ENCODE peak calls at places on chromosomes 3 and 15, in six cellular contexts. D, Z, Q, M, F and H are unnamed samples. For H3K4me1, the result is how much of the 10 kb centered on the place peaks cover.

GRCh38 chr15:33506781-33507180 is 196.0 kb downstream of the RYR3 start:
- DNase-seq in D (no peak), Z (no peak), Q (no peak), M (no peak), F (no peak), H (no peak)

GRCh38 chr3:154970796-154971195 is 109.3 kb upstream of the MME start:
- DNase-seq in D (peak), Z (no peak), Q (no peak), M (no peak), F (no peak), H (no peak)

GRCh38 chr3:4303187-4304123 is at the start of gene SETMAR:
- DNase-seq in D (peak), Z (peak), Q (peak), M (peak), F (peak), H (peak)

GRCh38 chr3:72810659-72811434 is 37.4 kb downstream of the SHQ1 start:
- DNase-seq in D (no peak), Z (no peak), Q (no peak), M (no peak), F (no peak), H (no peak)

GRCh38 chr3:174206607-174207192 is 652.4 kb upstream of the NAALADL2 start:
- DNase-seq in D (no peak), Z (no peak), Q (no peak), M (no peak), F (no peak), H (no peak)

GRCh38 chr3:27360113-27361078 is 8.8 kb downstream of the NEK10 start:
- DNase-seq in D (peak), Z (peak), Q (peak), M (no peak), F (peak), H (no peak)

GRCh38 chr15:54280726-54281125 is 302.5 kb downstream of the UNC13C start:
- DNase-seq in D (no peak), Z (no peak), Q (no peak), M (no peak), F (no peak), H (no peak)

GRCh38 chr3:111277226-111277625 is 205.6 kb downstream of the NECTIN3 start:
- DNase-seq in D (peak), Z (no peak), Q (no peak), M (no peak), F (no peak), H (no peak)

GRCh38 chr15:75076277-75076676 is 52.9 kb downstream of the PPCDC start:
- DNase-seq in D (no peak), Z (peak), Q (no peak), M (no peak), F (peak), H (no peak)

GRCh38 chr3:61761694-61762430 is 200.5 kb downstream of the PTPRG start:
- DNase-seq in D (no peak), Z (no peak), Q (no peak), M (no peak), F (no peak), H (no peak)

GRCh38 chr15:68405426-68406250 is 26.3 kb downstream of the ITGA11 start:
- DNase-seq in D (peak), Z (no peak), Q (no peak), M (no peak), F (peak), H (peak)

GRCh38 chr15:98294126-98294525 is 333.6 kb downstream of the ARRDC4 start:
- DNase-seq in D (no peak), Z (no peak), Q (no peak), M (no peak), F (no peak), H (no peak)

GRCh38 chr15:98296653-98297052 is 336.1 kb downstream of the ARRDC4 start:
- DNase-seq in D (no peak), Z (no peak), Q (no peak), M (no peak), F (no peak), H (no peak)

GRCh38 chr15:98289747-98290146 is 329.2 kb downstream of the ARRDC4 start:
- DNase-seq in D (peak), Z (no peak), Q (no peak), M (no peak), F (no peak), H (no peak)

GRCh38 chr15:98288091-98288590 is 327.6 kb downstream of the ARRDC4 start:
- DNase-seq in D (no peak), Z (no peak), Q (no peak), M (no peak), F (no peak), H (no peak)

DNA sequence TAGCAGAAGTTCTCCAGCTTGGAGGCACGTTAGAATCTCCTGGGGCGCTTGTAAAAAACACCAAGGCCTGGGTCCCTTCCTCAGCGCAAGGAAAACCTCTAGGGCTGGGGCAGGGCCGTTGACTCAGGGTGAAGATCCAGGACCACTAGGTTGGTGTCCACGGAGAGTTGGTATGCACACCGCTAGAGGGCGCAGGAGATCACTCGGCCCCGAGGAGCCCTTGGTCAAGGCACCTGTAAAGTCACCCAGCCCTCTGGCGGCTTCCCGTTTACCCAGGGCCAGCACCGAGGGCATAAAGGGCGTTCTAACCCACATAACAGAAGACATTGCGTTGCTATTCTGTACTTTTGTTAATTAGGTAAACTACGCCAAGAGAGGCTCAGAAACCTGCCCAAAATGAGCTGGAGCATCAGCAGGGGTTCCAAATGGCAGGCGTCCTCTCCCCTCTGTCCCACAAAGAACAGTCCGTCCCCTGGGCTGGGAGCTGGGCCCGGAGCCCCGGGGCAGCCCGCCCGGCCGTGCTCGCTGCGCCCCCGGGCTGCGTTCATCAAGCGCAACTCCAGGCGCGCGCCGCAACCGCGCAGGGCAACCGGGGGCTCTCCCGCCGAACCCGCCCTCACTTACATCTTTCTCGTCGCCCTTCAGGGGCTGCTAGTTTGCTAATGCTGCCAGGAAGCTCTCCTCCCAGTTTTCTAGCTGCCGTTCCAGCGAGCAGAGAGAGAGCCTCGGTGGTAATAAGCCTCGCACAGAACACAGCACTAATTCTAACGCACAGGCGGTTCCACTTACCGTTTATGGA is 332.1 kb downstream of the ARRDC4 start:
- DNase-seq in D (peak), Z (peak), Q (peak), M (peak), F (no peak), H (no peak)
- H3K4me3 ChIP-seq in D (no peak), Z (no peak), Q (no peak), M (no peak), F (no peak), H (peak)

DNA sequence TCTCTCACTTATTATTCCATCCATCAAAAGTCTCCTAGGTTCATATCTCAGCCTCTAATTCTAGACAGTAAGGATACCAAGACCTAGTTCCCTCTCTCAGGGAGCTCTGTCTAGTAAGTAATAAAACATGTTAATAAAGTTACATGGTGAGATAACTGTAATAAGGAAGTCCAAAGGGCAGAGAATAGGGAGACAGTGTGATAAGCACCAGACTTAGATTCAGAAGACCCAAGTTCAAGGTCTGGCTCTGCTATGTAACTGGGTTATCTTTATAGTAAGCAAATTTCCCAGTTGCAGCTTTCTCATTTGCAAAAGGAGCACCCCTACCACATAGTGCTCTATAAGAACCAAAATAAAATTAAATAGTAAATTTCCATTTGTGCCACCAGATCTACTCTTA is 8.7 kb upstream of the SEMA6D start:
- DNase-seq in D (peak), Z (no peak), Q (no peak), M (no peak), F (peak), H (no peak)
- TF ChIP-seq CTCF in D (no peak), Z (no peak), Q (no peak), M (no peak), F (no peak), H (no peak)

GRCh38 chr3:30660656-30661055 is 54.3 kb downstream of the TGFBR2 start:
- DNase-seq in D (no peak), Z (no peak), Q (no peak), M (no peak), F (no peak), H (no peak)

GRCh38 chr3:30662836-30663235 is 56.4 kb downstream of the TGFBR2 start:
- DNase-seq in D (no peak), Z (no peak), Q (no peak), M (no peak), F (no peak), H (no peak)

GRCh38 chr3:30660128-30660525 is 53.7 kb downstream of the TGFBR2 start:
- DNase-seq in D (no peak), Z (no peak), Q (no peak), M (no peak), F (no peak), H (no peak)

GRCh38 chr3:30659270-30660127 is 53.1 kb downstream of the TGFBR2 start:
- DNase-seq in D (peak), Z (no peak), Q (no peak), M (no peak), F (no peak), H (no peak)

GRCh38 chr3:30661107-30661873 is 54.9 kb downstream of the TGFBR2 start:
- DNase-seq in D (no peak), Z (no peak), Q (no peak), M (no peak), F (no peak), H (no peak)
- H3K4me1 ChIP-seq in D (under half), Z (half or more), Q (under half), M (half or more), F (half or more), H (half or more)

GRCh38 chr15:26451995-26452394 is 320.9 kb downstream of the GABRB3 start:
- DNase-seq in D (no peak), Z (no peak), Q (no peak), M (no peak), F (no peak), H (no peak)

GRCh38 chr15:26460165-26460564 is 312.7 kb downstream of the GABRB3 start:
- DNase-seq in D (no peak), Z (no peak), Q (no peak), M (no peak), F (no peak), H (no peak)

GRCh38 chr15:26453914-26454313 is 319.0 kb downstream of the GABRB3 start:
- DNase-seq in D (no peak), Z (no peak), Q (no peak), M (no peak), F (no peak), H (no peak)

GRCh38 chr15:26455828-26456227 is 317.0 kb downstream of the GABRB3 start:
- DNase-seq in D (no peak), Z (no peak), Q (no peak), M (no peak), F (no peak), H (no peak)
- H3K4me3 ChIP-seq in D (no peak), Z (no peak), Q (no peak), M (no peak), F (no peak), H (no peak)

GRCh38 chr15:100902436-100903190 is 16.5 kb upstream of the LRRK1 start:
- DNase-seq in D (peak), Z (peak), Q (peak), M (peak), F (peak), H (peak)

GRCh38 chr15:100901296-100901695 is 17.9 kb upstream of the LRRK1 start:
- DNase-seq in D (no peak), Z (no peak), Q (no peak), M (no peak), F (peak), H (peak)

GRCh38 chr15:100901702-100902435 is 17.3 kb upstream of the LRRK1 start:
- DNase-seq in D (no peak), Z (no peak), Q (no peak), M (no peak), F (peak), H (peak)

GRCh38 chr15:100900895-100901169 is 18.3 kb upstream of the LRRK1 start:
- DNase-seq in D (no peak), Z (no peak), Q (no peak), M (no peak), F (peak), H (no peak)

GRCh38 chr15:100903191-100903590 is 16.0 kb upstream of the LRRK1 start:
- DNase-seq in D (no peak), Z (no peak), Q (no peak), M (no peak), F (peak), H (no peak)
- TF ChIP-seq CTCF in D (no peak), Z (no peak), Q (no peak), M (no peak), F (no peak), H (no peak)

DNA sequence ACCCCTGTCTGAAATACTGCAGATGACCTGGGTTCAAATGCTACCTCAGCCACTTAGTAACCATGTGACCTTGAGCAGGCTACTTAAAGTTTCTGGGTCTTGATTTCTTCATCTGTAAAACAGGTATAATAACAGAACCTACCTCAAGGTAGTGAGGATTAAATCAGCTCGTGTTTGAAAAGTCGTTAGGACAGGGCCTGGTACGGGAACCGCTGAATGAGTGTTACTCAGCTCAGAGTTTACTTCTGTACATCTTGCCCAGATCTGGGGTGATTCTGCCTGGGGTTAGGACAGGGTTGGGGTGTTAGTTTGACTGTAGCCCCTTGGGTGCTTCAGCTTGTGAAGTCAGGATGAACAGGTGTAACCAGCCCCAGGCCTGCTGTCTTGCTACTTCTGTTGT is 1.8 kb downstream of the SEMA4B start:
- DNase-seq in D (no peak), Z (no peak), Q (no peak), M (no peak), F (no peak), H (no peak)
- H3K4me1 ChIP-seq in D (under half), Z (under half), Q (half or more), M (half or more), F (under half), H (under half)

GRCh38 chr3:112334709-112335108 is 1.8 kb downstream of the CD200 start:
- DNase-seq in D (no peak), Z (no peak), Q (no peak), M (no peak), F (no peak), H (no peak)
- H3K4me3 ChIP-seq in D (peak), Z (no peak), Q (no peak), M (no peak), F (no peak), H (no peak)